ENCODE peak calls at places on chromosomes 2 and 18, in seven cellular contexts. One of them, this sample, is unnamed.
A peak's percentile ranks its signal among the peaks of the same experiment; 100 is the strongest.

GRCh38 chr18:49728542-49728941 is 84.8 kb downstream of the ACAA2 start:
- DNase-seq in H9: peak; percentile 82
- DNase-seq in mesendoderm: peak; percentile 89
- DNase-seq in IMR-90: no peak
- DNase-seq in mesenchymal stem cell: no peak
- DNase-seq in neuronal stem cell: no peak
- DNase-seq in H1: peak; percentile 90
- DNase-seq in this sample: peak; percentile 68

GRCh38 chr18:59002974-59003594 is 136.6 kb upstream of the SEC11C start:
- DNase-seq in H1: no peak
- DNase-seq in IMR-90: no peak
- DNase-seq in mesendoderm: no peak
- DNase-seq in neuronal stem cell: no peak
- DNase-seq in H9: no peak
- DNase-seq in mesenchymal stem cell: no peak
- DNase-seq in this sample: no peak

GRCh38 chr2:134181219-134181618 is 72.7 kb upstream of the MGAT5 start:
- DNase-seq in H1: no peak
- DNase-seq in mesenchymal stem cell: no peak
- DNase-seq in IMR-90: no peak
- DNase-seq in mesendoderm: no peak
- DNase-seq in H9: no peak
- DNase-seq in neuronal stem cell: no peak
- DNase-seq in this sample: peak; percentile 65

GRCh38 chr2:188523901-188524300 is 232.2 kb downstream of the GULP1 start:
- DNase-seq in H1: no peak
- DNase-seq in IMR-90: peak; percentile 28
- DNase-seq in H9: no peak
- DNase-seq in neuronal stem cell: no peak
- DNase-seq in mesendoderm: no peak
- DNase-seq in mesenchymal stem cell: no peak
- DNase-seq in this sample: no peak

GRCh38 chr2:207836526-207837133 is 66.9 kb upstream of the FZD5 start:
- DNase-seq in mesendoderm: peak; percentile 50
- DNase-seq in IMR-90: no peak
- DNase-seq in H9: no peak
- DNase-seq in H1: peak; percentile 35
- DNase-seq in mesenchymal stem cell: no peak
- DNase-seq in neuronal stem cell: peak; percentile 40
- DNase-seq in this sample: no peak

GRCh38 chr2:9360110-9360509 is 63.2 kb downstream of the ITGB1BP1 start:
- DNase-seq in H1: no peak
- DNase-seq in IMR-90: no peak
- DNase-seq in mesendoderm: no peak
- DNase-seq in neuronal stem cell: no peak
- DNase-seq in H9: no peak
- DNase-seq in mesenchymal stem cell: no peak
- DNase-seq in this sample: no peak

GRCh38 chr2:45748239-45748638 is 96.8 kb downstream of the PRKCE start:
- DNase-seq in mesenchymal stem cell: no peak
- DNase-seq in H1: no peak
- DNase-seq in H9: no peak
- DNase-seq in mesendoderm: no peak
- DNase-seq in IMR-90: peak; percentile 63
- DNase-seq in neuronal stem cell: no peak
- DNase-seq in this sample: no peak

GRCh38 chr18:52481116-52481515 is 141.1 kb downstream of the DCC start:
- DNase-seq in H9: no peak
- DNase-seq in mesenchymal stem cell: no peak
- DNase-seq in H1: no peak
- DNase-seq in IMR-90: no peak
- DNase-seq in mesendoderm: no peak
- DNase-seq in neuronal stem cell: no peak
- DNase-seq in this sample: no peak

GRCh38 chr2:133380991-133381390 is 187.3 kb downstream of the NCKAP5 start:
- DNase-seq in mesendoderm: no peak
- DNase-seq in IMR-90: no peak
- DNase-seq in H1: no peak
- DNase-seq in H9: no peak
- DNase-seq in mesenchymal stem cell: no peak
- DNase-seq in neuronal stem cell: no peak
- DNase-seq in this sample: no peak

GRCh38 chr18:3455938-3456685 is 6.1 kb downstream of the TGIF1 start:
- DNase-seq in H9: no peak
- DNase-seq in IMR-90: peak; percentile 54
- DNase-seq in H1: no peak
- DNase-seq in neuronal stem cell: no peak
- DNase-seq in mesendoderm: peak; percentile 83
- DNase-seq in mesenchymal stem cell: peak; percentile 82
- DNase-seq in this sample: no peak

GRCh38 chr2:168185583-168186274 is 61.7 kb downstream of the STK39 start:
- DNase-seq in IMR-90: no peak
- DNase-seq in mesendoderm: peak; percentile 54
- DNase-seq in mesenchymal stem cell: no peak
- DNase-seq in neuronal stem cell: no peak
- DNase-seq in H9: no peak
- DNase-seq in H1: no peak
- DNase-seq in this sample: no peak

GRCh38 chr2:83695037-83695436 is 764.0 kb downstream of the SUCLG1 start:
- DNase-seq in H9: peak; percentile 24
- DNase-seq in H1: no peak
- DNase-seq in IMR-90: no peak
- DNase-seq in neuronal stem cell: no peak
- DNase-seq in mesenchymal stem cell: no peak
- DNase-seq in mesendoderm: no peak
- DNase-seq in this sample: no peak

GRCh38 chr2:54233832-54234649 is 22.0 kb downstream of the TSPYL6 start:
- DNase-seq in IMR-90: no peak
- DNase-seq in mesendoderm: no peak
- DNase-seq in neuronal stem cell: no peak
- DNase-seq in H9: no peak
- DNase-seq in H1: no peak
- DNase-seq in mesenchymal stem cell: no peak
- DNase-seq in this sample: no peak

GRCh38 chr18:23107718-23108117 is 27.6 kb upstream of the CABLES1 start:
- DNase-seq in mesenchymal stem cell: peak; percentile 47
- DNase-seq in mesendoderm: no peak
- DNase-seq in H1: no peak
- DNase-seq in neuronal stem cell: no peak
- DNase-seq in IMR-90: peak; percentile 33
- DNase-seq in H9: no peak
- DNase-seq in this sample: no peak

GRCh38 chr2:195613922-195614321 is 43.1 kb upstream of the SLC39A10 start:
- DNase-seq in IMR-90: peak; percentile 95
- DNase-seq in neuronal stem cell: no peak
- DNase-seq in mesendoderm: peak; percentile 95
- DNase-seq in mesenchymal stem cell: peak; percentile 94
- DNase-seq in H9: no peak
- DNase-seq in H1: no peak
- DNase-seq in this sample: peak; percentile 79

GRCh38 chr2:213150315-213150951 is 979 bp downstream of the IKZF2 start:
- DNase-seq in neuronal stem cell: peak; percentile 27
- DNase-seq in mesenchymal stem cell: peak; percentile 26
- DNase-seq in IMR-90: peak; percentile 13
- DNase-seq in H9: peak; percentile 48
- DNase-seq in mesendoderm: peak; percentile 80
- DNase-seq in H1: peak; percentile 67
- DNase-seq in this sample: peak; percentile 81

GRCh38 chr18:23918395-23919032 is 96.0 kb upstream of the TTC39C start:
- DNase-seq in neuronal stem cell: peak; percentile 75
- DNase-seq in IMR-90: peak; percentile 56
- DNase-seq in H9: peak; percentile 79
- DNase-seq in mesenchymal stem cell: peak; percentile 64
- DNase-seq in H1: peak; percentile 90
- DNase-seq in mesendoderm: peak; percentile 94
- DNase-seq in this sample: peak; percentile 61

GRCh38 chr18:79903071-79903635 is 48.3 kb downstream of the SLC66A2 start:
- DNase-seq in H9: peak; percentile 21
- DNase-seq in H1: peak; percentile 36
- DNase-seq in mesenchymal stem cell: no peak
- DNase-seq in IMR-90: no peak
- DNase-seq in mesendoderm: no peak
- DNase-seq in neuronal stem cell: no peak
- DNase-seq in this sample: no peak

GRCh38 chr18:67010916-67011315 is 407.0 kb upstream of the CDH19 start:
- DNase-seq in neuronal stem cell: no peak
- DNase-seq in mesenchymal stem cell: peak; percentile 62
- DNase-seq in mesendoderm: no peak
- DNase-seq in IMR-90: no peak
- DNase-seq in H9: no peak
- DNase-seq in H1: no peak
- DNase-seq in this sample: no peak

GRCh38 chr18:74775239-74775638 is 177.6 kb downstream of the ZNF407 start:
- DNase-seq in neuronal stem cell: no peak
- DNase-seq in H1: no peak
- DNase-seq in mesenchymal stem cell: peak; percentile 55
- DNase-seq in mesendoderm: no peak
- DNase-seq in IMR-90: peak; percentile 98
- DNase-seq in H9: no peak
- DNase-seq in this sample: no peak

GRCh38 chr2:145324748-145325147 is 804.8 kb upstream of the ZEB2 start:
- DNase-seq in IMR-90: no peak
- DNase-seq in mesendoderm: no peak
- DNase-seq in neuronal stem cell: no peak
- DNase-seq in H9: no peak
- DNase-seq in H1: no peak
- DNase-seq in mesenchymal stem cell: no peak
- DNase-seq in this sample: no peak

GRCh38 chr2:147469471-147469870 is 375.4 kb upstream of the ACVR2A start:
- DNase-seq in H1: peak; percentile 58
- DNase-seq in mesenchymal stem cell: no peak
- DNase-seq in mesendoderm: peak; percentile 94
- DNase-seq in IMR-90: no peak
- DNase-seq in H9: peak; percentile 69
- DNase-seq in neuronal stem cell: peak; percentile 70
- DNase-seq in this sample: no peak

GRCh38 chr18:25827961-25828561 is 262.4 kb downstream of the SS18 start:
- DNase-seq in neuronal stem cell: no peak
- DNase-seq in mesenchymal stem cell: peak; percentile 33
- DNase-seq in H1: no peak
- DNase-seq in IMR-90: peak; percentile 45
- DNase-seq in H9: peak; percentile 50
- DNase-seq in mesendoderm: peak; percentile 37
- DNase-seq in this sample: peak; percentile 88

GRCh38 chr2:180158961-180159360 is 151.9 kb upstream of the CWC22 start:
- DNase-seq in H9: no peak
- DNase-seq in H1: no peak
- DNase-seq in neuronal stem cell: no peak
- DNase-seq in IMR-90: no peak
- DNase-seq in mesenchymal stem cell: no peak
- DNase-seq in mesendoderm: no peak
- DNase-seq in this sample: no peak

GRCh38 chr2:18551623-18552022 is 8.8 kb downstream of the RDH14 start:
- DNase-seq in mesendoderm: no peak
- DNase-seq in H1: no peak
- DNase-seq in neuronal stem cell: no peak
- DNase-seq in H9: no peak
- DNase-seq in mesenchymal stem cell: no peak
- DNase-seq in IMR-90: no peak
- DNase-seq in this sample: no peak

GRCh38 chr2:18548618-18549017 is 11.8 kb downstream of the RDH14 start:
- DNase-seq in mesenchymal stem cell: no peak
- DNase-seq in IMR-90: no peak
- DNase-seq in mesendoderm: no peak
- DNase-seq in neuronal stem cell: no peak
- DNase-seq in H9: no peak
- DNase-seq in H1: no peak
- DNase-seq in this sample: no peak

GRCh38 chr2:18552351-18553077 is 7.9 kb downstream of the RDH14 start:
- DNase-seq in H9: no peak
- DNase-seq in neuronal stem cell: no peak
- DNase-seq in mesenchymal stem cell: no peak
- DNase-seq in mesendoderm: no peak
- DNase-seq in H1: no peak
- DNase-seq in IMR-90: no peak
- DNase-seq in this sample: no peak

GRCh38 chr2:18550383-18550905 is 10.0 kb downstream of the RDH14 start:
- DNase-seq in H9: no peak
- DNase-seq in H1: no peak
- DNase-seq in mesendoderm: no peak
- DNase-seq in mesenchymal stem cell: no peak
- DNase-seq in IMR-90: no peak
- DNase-seq in neuronal stem cell: no peak
- DNase-seq in this sample: no peak

DNA sequence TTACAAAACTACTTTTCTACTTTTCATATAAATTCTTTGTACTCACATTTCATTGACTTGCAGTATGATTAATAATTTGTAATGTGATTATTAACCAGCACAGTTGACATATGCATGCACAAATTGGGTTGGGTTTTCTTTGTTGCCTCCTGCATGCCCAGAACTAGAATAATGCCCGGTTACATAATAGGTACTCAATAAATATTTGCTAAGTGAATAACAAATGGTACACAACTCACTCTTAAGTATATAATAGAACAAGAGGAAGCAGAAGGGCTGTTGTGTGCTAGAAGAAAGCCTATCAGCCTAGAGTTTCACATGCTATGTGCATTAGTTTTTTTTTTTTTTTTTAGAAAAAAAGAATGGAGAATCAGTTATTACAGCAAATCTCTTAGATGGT is 9.3 kb downstream of the RDH14 start:
- DNase-seq in mesendoderm: no peak
- DNase-seq in H9: no peak
- DNase-seq in mesenchymal stem cell: no peak
- DNase-seq in neuronal stem cell: no peak
- DNase-seq in H1: no peak
- DNase-seq in IMR-90: no peak
- DNase-seq in this sample: no peak
- H3K23ac ChIP-seq in mesendoderm: no peak overlapping the region
- H3K23ac ChIP-seq in H9: no peak overlapping the region
- H3K23ac ChIP-seq in mesenchymal stem cell: no peak overlapping the region
- H3K23ac ChIP-seq in neuronal stem cell: no peak overlapping the region
- H3K23ac ChIP-seq in H1: no peak overlapping the region
- H3K23ac ChIP-seq in IMR-90: no peak overlapping the region
- H3K23ac ChIP-seq in this sample: no peak overlapping the region

GRCh38 chr2:41066168-41066567 is 614.3 kb upstream of the SLC8A1 start:
- DNase-seq in mesenchymal stem cell: no peak
- DNase-seq in H9: no peak
- DNase-seq in neuronal stem cell: no peak
- DNase-seq in IMR-90: no peak
- DNase-seq in H1: no peak
- DNase-seq in mesendoderm: no peak
- DNase-seq in this sample: no peak

GRCh38 chr2:41061371-41061770 is 609.5 kb upstream of the SLC8A1 start:
- DNase-seq in H1: no peak
- DNase-seq in mesenchymal stem cell: peak; percentile 18
- DNase-seq in H9: no peak
- DNase-seq in mesendoderm: no peak
- DNase-seq in IMR-90: peak; percentile 16
- DNase-seq in neuronal stem cell: no peak
- DNase-seq in this sample: no peak
- H2BK120ac ChIP-seq in H1: no peak overlapping the region
- H2BK120ac ChIP-seq in mesenchymal stem cell: no peak overlapping the region
- H2BK120ac ChIP-seq in H9: no peak overlapping the region
- H2BK120ac ChIP-seq in mesendoderm: no peak overlapping the region
- H2BK120ac ChIP-seq in IMR-90: no peak overlapping the region
- H2BK120ac ChIP-seq in neuronal stem cell: no peak overlapping the region
- H2BK120ac ChIP-seq in this sample: no peak overlapping the region

GRCh38 chr2:62309081-62309464 is 113.2 kb downstream of the B3GNT2 start:
- DNase-seq in H1: no peak
- DNase-seq in mesenchymal stem cell: no peak
- DNase-seq in neuronal stem cell: no peak
- DNase-seq in mesendoderm: no peak
- DNase-seq in H9: no peak
- DNase-seq in IMR-90: no peak
- DNase-seq in this sample: no peak
- H3K23ac ChIP-seq in H1: no peak overlapping the region
- H3K23ac ChIP-seq in mesenchymal stem cell: no peak overlapping the region
- H3K23ac ChIP-seq in neuronal stem cell: no peak overlapping the region
- H3K23ac ChIP-seq in mesendoderm: no peak overlapping the region
- H3K23ac ChIP-seq in H9: no peak overlapping the region
- H3K23ac ChIP-seq in IMR-90: no peak overlapping the region
- H3K23ac ChIP-seq in this sample: no peak overlapping the region

GRCh38 chr2:182522930-182523541 is 96.2 kb upstream of the PDE1A start:
- DNase-seq in neuronal stem cell: no peak
- DNase-seq in H9: no peak
- DNase-seq in mesendoderm: no peak
- DNase-seq in mesenchymal stem cell: no peak
- DNase-seq in H1: no peak
- DNase-seq in IMR-90: no peak
- DNase-seq in this sample: no peak
- H2BK120ac ChIP-seq in neuronal stem cell: no peak overlapping the region
- H2BK120ac ChIP-seq in H9: no peak overlapping the region
- H2BK120ac ChIP-seq in mesendoderm: no peak overlapping the region
- H2BK120ac ChIP-seq in mesenchymal stem cell: no peak overlapping the region
- H2BK120ac ChIP-seq in H1: no peak overlapping the region
- H2BK120ac ChIP-seq in IMR-90: no peak overlapping the region
- H2BK120ac ChIP-seq in this sample: no peak overlapping the region

This sample was measured in trophoblast cell.